ENCODE peak calls at places on chromosomes 12 and 14, in eight cellular contexts. M, B, P, X, K, W, F and N are unnamed samples.

GRCh38 chr14:96065661-96066459 is 26.7 kb downstream of the C14orf132 start:
- DNase-seq in M (no peak), B (no peak), P (no peak), X (peak; percentile 48), K (no peak), W (no peak), F (no peak), N (no peak)

GRCh38 chr14:21346532-21347135 is 37.2 kb downstream of the SUPT16H start:
- DNase-seq in M (no peak), B (no peak), P (no peak), X (no peak), K (no peak), W (no peak), F (no peak), N (no peak)

GRCh38 chr12:48640854-48641253 is 41.2 kb downstream of the KANSL2 start:
- DNase-seq in M (no peak), B (no peak), P (no peak), X (no peak), K (no peak), W (no peak), F (no peak), N (no peak)

GRCh38 chr12:117143008-117143532 is 43.9 kb upstream of the TESC start:
- DNase-seq in M (no peak), B (peak; percentile 99), P (peak; percentile 24), X (no peak), K (no peak), W (no peak), F (no peak), N (no peak)

GRCh38 chr14:100375273-100375962 is 52.3 kb downstream of the SLC25A47 start:
- DNase-seq in M (no peak), B (peak; percentile 64), P (peak; percentile 83), X (peak; percentile 89), K (peak; percentile 94), W (peak; percentile 79), F (peak; percentile 88), N (no peak)

GRCh38 chr12:108839011-108839889 is 18.1 kb downstream of the SSH1 start:
- DNase-seq in M (no peak), B (no peak), P (peak; percentile 79), X (peak; percentile 96), K (peak; percentile 80), W (peak; percentile 51), F (peak; percentile 89), N (no peak)

GRCh38 chr14:68576031-68576430 is 216.8 kb downstream of the ZFP36L1 start:
- DNase-seq in M (no peak), B (no peak), P (no peak), X (no peak), K (no peak), W (no peak), F (no peak), N (no peak)

GRCh38 chr12:55696796-55697462 is 10.8 kb downstream of the ITGA7 start:
- DNase-seq in M (no peak), B (no peak), P (no peak), X (no peak), K (no peak), W (no peak), F (peak; percentile 29), N (no peak)

GRCh38 chr12:48882325-48882687 is 16.6 kb upstream of the RND1 start:
- DNase-seq in M (no peak), B (peak; percentile 74), P (no peak), X (peak; percentile 68), K (peak; percentile 61), W (no peak), F (peak; percentile 69), N (no peak)

GRCh38 chr14:73784065-73784987 is 67.3 kb upstream of the PTGR2 start:
- DNase-seq in M (no peak), B (no peak), P (no peak), X (no peak), K (no peak), W (no peak), F (peak; percentile 42), N (no peak)

GRCh38 chr14:28744126-28744525 is 22.5 kb upstream of the FOXG1 start:
- DNase-seq in M (no peak), B (no peak), P (no peak), X (no peak), K (no peak), W (no peak), F (no peak), N (no peak)

GRCh38 chr12:27220057-27220987 is 23.8 kb upstream of the STK38L start:
- DNase-seq in M (no peak), B (no peak), P (no peak), X (no peak), K (no peak), W (no peak), F (no peak), N (no peak)

GRCh38 chr14:59347511-59347900 is 117.7 kb downstream of the GPR135 start:
- DNase-seq in M (no peak), B (no peak), P (no peak), X (no peak), K (no peak), W (no peak), F (no peak), N (no peak)

GRCh38 chr12:72089678-72090077 is 151.0 kb downstream of the TPH2 start:
- DNase-seq in M (no peak), B (no peak), P (no peak), X (no peak), K (no peak), W (no peak), F (no peak), N (no peak)

GRCh38 chr14:25431211-25432076 is 381.5 kb upstream of the STXBP6 start:
- DNase-seq in M (no peak), B (peak; percentile 50), P (no peak), X (no peak), K (no peak), W (no peak), F (no peak), N (peak; percentile 58)

GRCh38 chr14:87667661-87668060 is 325.3 kb downstream of the GALC start:
- DNase-seq in M (no peak), B (no peak), P (no peak), X (no peak), K (no peak), W (no peak), F (no peak), N (no peak)

GRCh38 chr12:80374615-80375014 is 69.4 kb upstream of the PTPRQ start:
- DNase-seq in M (no peak), B (no peak), P (no peak), X (no peak), K (no peak), W (no peak), F (no peak), N (no peak)

GRCh38 chr12:62347922-62348650 is 87.9 kb downstream of the USP15 start:
- DNase-seq in M (no peak), B (no peak), P (no peak), X (no peak), K (no peak), W (no peak), F (no peak), N (no peak)

GRCh38 chr14:52977798-52978197 is 26.9 kb upstream of the FERMT2 start:
- DNase-seq in M (no peak), B (no peak), P (no peak), X (no peak), K (no peak), W (no peak), F (no peak), N (no peak)

GRCh38 chr14:89288114-89288513 is 128.9 kb downstream of the FOXN3 start:
- DNase-seq in M (no peak), B (no peak), P (no peak), X (peak; percentile 54), K (no peak), W (no peak), F (no peak), N (no peak)

GRCh38 chr12:76091245-76091757 is 6.8 kb upstream of the NAP1L1 start:
- DNase-seq in M (no peak), B (no peak), P (no peak), X (no peak), K (no peak), W (no peak), F (no peak), N (no peak)

GRCh38 chr12:14532152-14532551 is 35.5 kb downstream of the PLBD1 start:
- DNase-seq in M (no peak), B (no peak), P (no peak), X (no peak), K (no peak), W (no peak), F (no peak), N (no peak)

DNA sequence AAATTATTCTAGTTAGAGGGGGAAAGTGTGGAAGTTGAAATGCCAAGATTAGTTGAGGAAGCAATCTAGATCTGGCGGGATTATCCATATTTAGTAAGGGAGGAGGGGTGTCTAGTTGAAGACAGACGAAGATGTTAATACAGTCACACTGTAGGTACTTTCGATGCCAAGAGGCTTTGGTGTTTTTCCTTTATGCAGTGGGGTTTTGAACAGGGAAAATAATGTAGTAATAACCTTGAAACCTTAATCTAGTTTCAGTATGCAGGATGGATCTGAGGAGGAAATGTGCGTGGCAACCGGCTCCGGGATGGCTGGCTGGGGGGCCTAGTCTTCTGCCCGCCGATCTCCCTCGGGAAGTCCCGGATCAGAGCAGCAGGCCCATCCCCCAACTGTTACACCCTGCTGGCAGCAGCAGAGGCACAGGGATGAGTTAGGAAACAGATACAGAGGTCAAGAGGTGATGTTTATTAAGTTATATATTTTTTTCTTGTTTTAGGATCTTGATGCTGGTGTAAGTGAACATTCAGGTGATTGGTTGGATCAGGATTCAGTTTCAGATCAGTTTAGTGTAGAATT is 27.4 kb downstream of the MDM2 start:
- DNase-seq in M (no peak), B (no peak), P (no peak), X (no peak), K (no peak), W (no peak), F (no peak), N (no peak)
- H3K9me3 ChIP-seq in M (no peaks in the 10 kb centered on the region), B (no peaks in the 10 kb centered on the region), P (no peaks in the 10 kb centered on the region), X (no peaks in the 10 kb centered on the region), K (no peaks in the 10 kb centered on the region), W (no peaks in the 10 kb centered on the region), F (no peaks in the 10 kb centered on the region), N (no peaks in the 10 kb centered on the region)

DNA sequence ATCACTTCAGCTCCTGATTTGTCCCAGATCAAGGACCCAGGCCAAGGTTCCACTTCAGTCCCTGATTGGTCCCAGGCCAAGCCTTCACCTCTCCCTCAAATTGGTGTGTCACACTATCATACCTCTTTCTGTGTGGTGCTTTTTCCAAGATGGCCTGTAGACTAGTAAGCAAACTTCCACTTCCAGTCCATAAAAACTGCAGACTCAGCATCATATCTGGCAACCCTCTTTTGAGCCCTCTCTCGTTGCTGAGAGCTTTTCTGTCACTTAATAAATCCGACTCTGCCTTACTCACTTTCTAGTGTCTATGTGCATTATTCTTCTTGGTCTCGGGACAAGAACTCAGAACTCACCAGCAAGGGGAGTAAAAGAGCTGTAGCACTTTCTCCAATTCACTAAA is 1395.1 kb downstream of the LRFN5 start:
- DNase-seq in M (no peak), B (no peak), P (no peak), X (no peak), K (no peak), W (no peak), F (no peak), N (no peak)
- H3K9me3 ChIP-seq in M (no peaks in the 10 kb centered on the region), B (peaks cover 11% of the 10 kb centered on the region), P (peaks cover 44% of the 10 kb centered on the region), X (no peaks in the 10 kb centered on the region), K (peaks cover 41% of the 10 kb centered on the region), W (peaks cover 67% of the 10 kb centered on the region), F (peaks cover 6% of the 10 kb centered on the region), N (peaks cover 15% of the 10 kb centered on the region)

GRCh38 chr14:40656301-40656700 is 950.4 kb upstream of the LRFN5 start:
- DNase-seq in M (no peak), B (no peak), P (no peak), X (no peak), K (no peak), W (no peak), F (no peak), N (no peak)
- H3K9me3 ChIP-seq in M (no peaks in the 10 kb centered on the region), B (no peaks in the 10 kb centered on the region), P (no peaks in the 10 kb centered on the region), X (no peaks in the 10 kb centered on the region), K (no peaks in the 10 kb centered on the region), W (no peaks in the 10 kb centered on the region), F (no peaks in the 10 kb centered on the region), N (no peaks in the 10 kb centered on the region)

GRCh38 chr12:5371636-5372035 is 60.3 kb upstream of the NTF3 start:
- DNase-seq in M (no peak), B (no peak), P (no peak), X (no peak), K (no peak), W (no peak), F (no peak), N (no peak)
- H3K9me3 ChIP-seq in M (no peaks in the 10 kb centered on the region), B (no peaks in the 10 kb centered on the region), P (no peaks in the 10 kb centered on the region), X (no peaks in the 10 kb centered on the region), K (no peaks in the 10 kb centered on the region), W (no peaks in the 10 kb centered on the region), F (no peaks in the 10 kb centered on the region), N (no peaks in the 10 kb centered on the region)